ENCODE peak calls at places on chromosomes 6 and 20, in five cellular contexts. V, H, B, P and T are unnamed samples.

GRCh38 chr6:57182017-57182432 is 9.9 kb downstream of the BAG2 start:
- DNase-seq in V (no peak), H (no peak), B (no peak), P (no peak), T (no peak)

GRCh38 chr20:61974357-61974665 is 91.4 kb downstream of the TAF4 start:
- DNase-seq in V (no peak), H (no peak), B (no peak), P (no peak), T (no peak)

GRCh38 chr6:72505446-72505845 is 116.4 kb upstream of the KCNQ5 start:
- DNase-seq in V (no peak), H (no peak), B (no peak), P (no peak), T (no peak)

GRCh38 chr6:170462366-170463020 is 90.6 kb downstream of the PSMB1 start:
- DNase-seq in V (no peak), H (no peak), B (no peak), P (no peak), T (no peak)

GRCh38 chr6:135306740-135307420 is 125.8 kb downstream of the MYB start:
- DNase-seq in V (no peak), H (no peak), B (no peak), P (no peak), T (no peak)

GRCh38 chr20:62914970-62915457 is 11.3 kb downstream of the DIDO1 start:
- DNase-seq in V (no peak), H (no peak), B (peak; percentile 40), P (peak; percentile 58), T (no peak)

GRCh38 chr6:38833320-38833719 is 118.2 kb downstream of the DNAH8 start:
- DNase-seq in V (no peak), H (no peak), B (no peak), P (no peak), T (no peak)

GRCh38 chr6:40417031-40417430 is 170.1 kb downstream of the LRFN2 start:
- DNase-seq in V (no peak), H (peak; percentile 34), B (no peak), P (no peak), T (no peak)

GRCh38 chr6:36510365-36510764 is 36.9 kb downstream of the STK38 start:
- DNase-seq in V (no peak), H (no peak), B (no peak), P (no peak), T (no peak)

GRCh38 chr6:24052632-24053031 is 73.4 kb upstream of the NRSN1 start:
- DNase-seq in V (no peak), H (no peak), B (no peak), P (no peak), T (no peak)

GRCh38 chr6:139659711-139660110 is 285.3 kb upstream of the CITED2 start:
- DNase-seq in V (no peak), H (no peak), B (no peak), P (no peak), T (no peak)

GRCh38 chr6:166540631-166541331 is 45.7 kb downstream of the RAMACL start:
- DNase-seq in V (no peak), H (peak; percentile 36), B (peak; percentile 19), P (no peak), T (no peak)

GRCh38 chr6:29675561-29675960 is 5.4 kb downstream of the ZFP57 start:
- DNase-seq in V (no peak), H (no peak), B (no peak), P (no peak), T (no peak)

GRCh38 chr20:32333988-32334885 is 23.9 kb upstream of the ASXL1 start:
- DNase-seq in V (no peak), H (peak; percentile 88), B (no peak), P (no peak), T (no peak)

GRCh38 chr6:125193208-125193607 is 39.6 kb downstream of the TPD52L1 start:
- DNase-seq in V (no peak), H (no peak), B (no peak), P (no peak), T (no peak)

GRCh38 chr6:16278048-16278724 is 39.8 kb downstream of the GMPR start:
- DNase-seq in V (no peak), H (no peak), B (no peak), P (no peak), T (no peak)

GRCh38 chr6:20751293-20751946 is 217.2 kb downstream of the CDKAL1 start:
- DNase-seq in V (no peak), H (no peak), B (no peak), P (no peak), T (no peak)

GRCh38 chr6:158060447-158061360 is 79.0 kb downstream of the SYNJ2 start:
- DNase-seq in V (peak; percentile 93), H (peak; percentile 89), B (no peak), P (no peak), T (peak; percentile 72)

GRCh38 chr6:37020426-37021211 is 15.2 kb downstream of the FGD2 start:
- DNase-seq in V (no peak), H (no peak), B (no peak), P (no peak), T (no peak)

GRCh38 chr6:74931567-74931966 is 274.3 kb downstream of the COL12A1 start:
- DNase-seq in V (no peak), H (no peak), B (no peak), P (no peak), T (no peak)

GRCh38 chr20:44888226-44889103 is 3.0 kb downstream of the YWHAB start:
- DNase-seq in V (no peak), H (no peak), B (peak; percentile 51), P (no peak), T (no peak)

GRCh38 chr6:107847844-107848802 is 24.0 kb upstream of the SCML4 start:
- DNase-seq in V (peak; percentile 70), H (peak; percentile 88), B (peak; percentile 71), P (peak; percentile 96), T (peak; percentile 84)

GRCh38 chr6:25292384-25292783 is 13.2 kb downstream of the CARMIL1 start:
- DNase-seq in V (no peak), H (no peak), B (no peak), P (no peak), T (no peak)

GRCh38 chr20:47355489-47356219 is 845 bp downstream of the ZMYND8 start:
- DNase-seq in V (no peak), H (no peak), B (peak; percentile 63), P (no peak), T (no peak)

GRCh38 chr20:1893721-1894470 is 1.3 kb upstream of the SIRPA start:
- DNase-seq in V (no peak), H (peak; percentile 80), B (no peak), P (peak; percentile 27), T (no peak)

GRCh38 chr6:71268710-71269437 is 19.7 kb upstream of the OGFRL1 start:
- DNase-seq in V (no peak), H (no peak), B (no peak), P (no peak), T (no peak)

GRCh38 chr20:62995898-62996595 is 10.7 kb downstream of the BHLHE23 start:
- DNase-seq in V (no peak), H (no peak), B (no peak), P (no peak), T (no peak)

GRCh38 chr20:50416269-50416863 is 93.8 kb upstream of the PTPN1 start:
- DNase-seq in V (no peak), H (no peak), B (no peak), P (no peak), T (no peak)